ENCODE peak calls at places on chromosomes 1 and 21, in five cellular contexts. J, Y, L, D and C are unnamed samples.
A peak's percentile ranks its signal among the peaks of the same experiment; 100 is the strongest.

GRCh38 chr21:28485301-28486022 is 507.2 kb downstream of the LTN1 start:
- DNase-seq in J (no peak), Y (no peak), L (peak; percentile 93), D (no peak), C (no peak)

GRCh38 chr1:1779691-1780597 is 1.7 kb upstream of the NADK start:
- DNase-seq in J (peak; percentile 29), Y (no peak), L (peak; percentile 87), D (no peak), C (no peak)

GRCh38 chr1:5099558-5099957 is 445.1 kb downstream of the AJAP1 start:
- DNase-seq in J (no peak), Y (no peak), L (no peak), D (no peak), C (peak; percentile 33)

GRCh38 chr21:33947451-33948095 is 32.0 kb upstream of the ATP5PO start:
- DNase-seq in J (no peak), Y (peak; percentile 64), L (peak; percentile 98), D (peak; percentile 59), C (peak; percentile 18)

GRCh38 chr1:156645666-156646065 is 3.7 kb downstream of the BCAN start:
- DNase-seq in J (no peak), Y (no peak), L (no peak), D (no peak), C (no peak)

GRCh38 chr1:161706116-161706482 is 930 bp upstream of the FCRLA start:
- DNase-seq in J (no peak), Y (no peak), L (peak; percentile 88), D (no peak), C (no peak)

GRCh38 chr1:236997882-236998281 is 6.4 kb downstream of the MT1HL1 start:
- DNase-seq in J (no peak), Y (peak; percentile 68), L (no peak), D (no peak), C (no peak)

GRCh38 chr1:51982161-51982560 is 8.3 kb downstream of the RAB3B start:
- DNase-seq in J (no peak), Y (no peak), L (no peak), D (no peak), C (no peak)

GRCh38 chr1:116356673-116357072 is 16.4 kb upstream of the ATP1A1 start:
- DNase-seq in J (no peak), Y (no peak), L (peak; percentile 76), D (no peak), C (no peak)

GRCh38 chr1:9169601-9170137 is 40.8 kb upstream of the GPR157 start:
- DNase-seq in J (no peak), Y (no peak), L (peak; percentile 59), D (no peak), C (no peak)

GRCh38 chr1:206655471-206655882 is 20.1 kb downstream of the DYRK3 start:
- DNase-seq in J (peak; percentile 88), Y (peak; percentile 69), L (no peak), D (no peak), C (peak; percentile 70)

GRCh38 chr1:174314433-174314832 is 133.3 kb upstream of the GPR52 start:
- DNase-seq in J (no peak), Y (no peak), L (no peak), D (no peak), C (no peak)

GRCh38 chr1:150234647-150235435 is 1.1 kb downstream of the ANP32E start:
- DNase-seq in J (peak; percentile 84), Y (peak; percentile 35), L (peak; percentile 55), D (peak; percentile 48), C (peak; percentile 70)

GRCh38 chr1:47963568-47963973 is 33.6 kb downstream of the TRABD2B start:
- DNase-seq in J (no peak), Y (no peak), L (no peak), D (no peak), C (peak; percentile 60)

GRCh38 chr1:226350504-226350865 is 41.5 kb upstream of the LIN9 start:
- DNase-seq in J (no peak), Y (no peak), L (no peak), D (no peak), C (no peak)

GRCh38 chr1:177360791-177361190 is 190.0 kb downstream of the BRINP2 start:
- DNase-seq in J (no peak), Y (no peak), L (no peak), D (no peak), C (no peak)

GRCh38 chr1:232704694-232705680 is 75.1 kb upstream of the SIPA1L2 start:
- DNase-seq in J (no peak), Y (peak; percentile 31), L (peak; percentile 96), D (peak; percentile 50), C (no peak)